ENCODE peak calls at places on chromosomes 7 and 10, in nine cellular contexts. C, X, L, V, I, S, D, W and A are unnamed samples.
A peak's percentile ranks its signal among the peaks of the same experiment; 100 is the strongest.

GRCh38 chr10:23994459-23995046 is 214.4 kb upstream of the KIAA1217 start:
- DNase-seq in C (no peak), X (peak; percentile 57), L (peak; percentile 47), V (peak; percentile 24), I (peak; percentile 52), S (no peak), D (peak; percentile 39), W (no peak), A (peak; percentile 51)

GRCh38 chr7:22452142-22452763 is 47.7 kb downstream of the STEAP1B start:
- DNase-seq in C (no peak), X (peak; percentile 38), L (peak; percentile 83), V (peak; percentile 43), I (peak; percentile 74), S (no peak), D (no peak), W (no peak), A (peak; percentile 49)

GRCh38 chr10:113236998-113237397 is 287.0 kb downstream of the TCF7L2 start:
- DNase-seq in C (no peak), X (no peak), L (no peak), V (no peak), I (no peak), S (no peak), D (no peak), W (no peak), A (no peak)

GRCh38 chr7:43686991-43687390 is 42.3 kb downstream of the COA1 start:
- DNase-seq in C (no peak), X (no peak), L (no peak), V (no peak), I (no peak), S (no peak), D (no peak), W (no peak), A (no peak)

GRCh38 chr7:5634107-5634950 is 147.1 kb downstream of the RNF216 start:
- DNase-seq in C (peak; percentile 77), X (peak; percentile 97), L (peak; percentile 97), V (no peak), I (peak; percentile 93), S (peak; percentile 93), D (peak; percentile 94), W (peak; percentile 96), A (no peak)

GRCh38 chr7:120320218-120320961 is 47.4 kb downstream of the KCND2 start:
- DNase-seq in C (no peak), X (no peak), L (no peak), V (no peak), I (no peak), S (no peak), D (no peak), W (no peak), A (no peak)

GRCh38 chr10:3533296-3533695 is 251.7 kb downstream of the KLF6 start:
- DNase-seq in C (no peak), X (no peak), L (no peak), V (no peak), I (no peak), S (no peak), D (no peak), W (no peak), A (no peak)

GRCh38 chr7:23530901-23531793 is 634 bp downstream of the TRA2A start:
- DNase-seq in C (no peak), X (peak; percentile 59), L (peak; percentile 49), V (peak; percentile 74), I (peak; percentile 86), S (peak; percentile 87), D (peak; percentile 59), W (no peak), A (peak; percentile 56)

GRCh38 chr7:110534241-110534931 is 556.5 kb upstream of the LRRN3 start:
- DNase-seq in C (no peak), X (peak; percentile 44), L (no peak), V (no peak), I (peak; percentile 55), S (no peak), D (peak; percentile 71), W (no peak), A (no peak)

GRCh38 chr7:38942431-38943051 is 33.5 kb upstream of the VPS41 start:
- DNase-seq in C (no peak), X (no peak), L (no peak), V (no peak), I (no peak), S (no peak), D (no peak), W (peak; percentile 20), A (no peak)

GRCh38 chr10:79904671-79905321 is 44.1 kb downstream of the SFTPD start:
- DNase-seq in C (no peak), X (peak; percentile 52), L (peak; percentile 78), V (peak; percentile 25), I (peak; percentile 71), S (peak; percentile 92), D (peak; percentile 41), W (no peak), A (peak; percentile 51)

GRCh38 chr10:79948976-79949722 is at the start of gene SFTPD:
- DNase-seq in C (no peak), X (no peak), L (no peak), V (no peak), I (no peak), S (no peak), D (no peak), W (no peak), A (no peak)

GRCh38 chr10:102467971-102468438 is 16.7 kb upstream of the C10orf95 start:
- DNase-seq in C (no peak), X (no peak), L (no peak), V (no peak), I (no peak), S (no peak), D (no peak), W (no peak), A (no peak)

GRCh38 chr10:102230264-102230860 is 4.3 kb downstream of the ELOVL3 start:
- DNase-seq in C (no peak), X (peak; percentile 68), L (peak; percentile 56), V (peak; percentile 33), I (peak; percentile 74), S (peak; percentile 89), D (peak; percentile 42), W (no peak), A (peak; percentile 50)

GRCh38 chr10:19111501-19112267 is 63.1 kb downstream of the MALRD1 start:
- DNase-seq in C (no peak), X (no peak), L (no peak), V (no peak), I (peak; percentile 28), S (no peak), D (peak; percentile 55), W (no peak), A (no peak)

GRCh38 chr10:3681642-3682554 is 103.1 kb downstream of the KLF6 start:
- DNase-seq in C (no peak), X (no peak), L (peak; percentile 42), V (no peak), I (no peak), S (no peak), D (no peak), W (no peak), A (no peak)

GRCh38 chr7:74104702-74105101 is 21.1 kb downstream of the LIMK1 start:
- DNase-seq in C (peak; percentile 52), X (no peak), L (no peak), V (no peak), I (no peak), S (no peak), D (peak; percentile 54), W (no peak), A (no peak)

GRCh38 chr7:94382746-94383145 is 11.9 kb upstream of the COL1A2 start:
- DNase-seq in C (no peak), X (no peak), L (no peak), V (no peak), I (no peak), S (no peak), D (no peak), W (no peak), A (no peak)

GRCh38 chr10:47440207-47440606 is 43.7 kb downstream of the ANXA8 start:
- DNase-seq in C (no peak), X (no peak), L (no peak), V (no peak), I (no peak), S (no peak), D (no peak), W (no peak), A (no peak)
- TF ChIP-seq CTCF in C (no peak), X (no peak), L (peak; percentile 42), V (no peak), I (no peak), S (no peak), D (peak; percentile 5), W (no peak), A (no peak)

DNA sequence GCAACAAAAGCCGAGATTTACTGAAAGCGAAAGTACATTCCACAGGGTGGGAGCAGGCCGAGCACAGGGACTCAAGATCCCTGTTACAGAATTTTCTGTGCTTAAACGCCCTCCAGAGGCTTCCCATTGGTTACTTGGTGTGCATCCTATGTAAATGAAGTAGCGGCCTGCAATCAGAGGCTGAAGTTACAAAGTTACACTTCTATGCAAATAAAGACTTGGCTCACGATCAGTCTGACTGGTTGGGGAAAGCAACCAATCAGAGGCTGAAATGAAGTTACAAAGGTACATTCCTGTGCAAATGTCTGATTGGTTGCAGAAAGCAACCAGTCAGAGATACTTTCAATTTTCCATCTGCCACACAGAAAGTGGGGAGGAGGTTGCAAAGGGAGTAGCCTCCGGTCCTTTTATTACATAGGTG is 4.1 kb downstream of the ACBD7 start:
- DNase-seq in C (peak; percentile 96), X (peak; percentile 95), L (no peak), V (no peak), I (no peak), S (no peak), D (peak; percentile 92), W (peak; percentile 81), A (no peak)
- TF ChIP-seq CTCF in C (no peak), X (peak; percentile 0), L (no peak), V (no peak), I (no peak), S (peak; percentile 24), D (no peak), W (peak; percentile 26), A (no peak)

GRCh38 chr7:115297651-115298050 is 375.8 kb downstream of the MDFIC start:
- DNase-seq in C (peak; percentile 91), X (peak; percentile 65), L (no peak), V (no peak), I (no peak), S (peak; percentile 47), D (peak; percentile 64), W (no peak), A (no peak)
- TF ChIP-seq CTCF in C (peak; percentile 13), X (no peak), L (no peak), V (no peak), I (no peak), S (no peak), D (no peak), W (no peak), A (no peak)

GRCh38 chr10:69229565-69229886 is 9.4 kb downstream of the HKDC1 start:
- DNase-seq in C (no peak), X (no peak), L (no peak), V (no peak), I (no peak), S (no peak), D (no peak), W (no peak), A (no peak)

GRCh38 chr10:69226919-69227450 is 6.9 kb downstream of the HKDC1 start:
- DNase-seq in C (no peak), X (no peak), L (no peak), V (no peak), I (no peak), S (no peak), D (no peak), W (no peak), A (no peak)

GRCh38 chr10:69230128-69230527 is 10.0 kb downstream of the HKDC1 start:
- DNase-seq in C (no peak), X (no peak), L (no peak), V (no peak), I (no peak), S (no peak), D (no peak), W (no peak), A (peak; percentile 12)

GRCh38 chr10:69225681-69226080 is 5.5 kb downstream of the HKDC1 start:
- DNase-seq in C (no peak), X (no peak), L (no peak), V (no peak), I (no peak), S (no peak), D (no peak), W (no peak), A (no peak)

GRCh38 chr10:69228151-69228550 is 8.0 kb downstream of the HKDC1 start:
- DNase-seq in C (no peak), X (no peak), L (peak; percentile 51), V (no peak), I (no peak), S (no peak), D (no peak), W (no peak), A (no peak)
- TF ChIP-seq CTCF in C (no peak), X (no peak), L (no peak), V (no peak), I (no peak), S (no peak), D (no peak), W (no peak), A (no peak)